ENCODE peak calls at places on chromosomes 2 and 18, in four cellular contexts. One of them, this sample, is unnamed.

GRCh38 chr2:231708773-231709635 is 679 bp downstream of the PTMA start:
- DNase-seq in H1: no peak
- DNase-seq in SK-N-SH: peak
- DNase-seq in K562: peak
- DNase-seq in this sample: no peak

GRCh38 chr2:767440-767839 is 90.2 kb upstream of the TMEM18 start:
- DNase-seq in H1: no peak
- DNase-seq in SK-N-SH: no peak
- DNase-seq in K562: no peak
- DNase-seq in this sample: no peak

GRCh38 chr2:35787302-35788031 is 568.1 kb upstream of the CRIM1 start:
- DNase-seq in H1: no peak
- DNase-seq in SK-N-SH: no peak
- DNase-seq in K562: no peak
- DNase-seq in this sample: no peak

GRCh38 chr2:139427164-139427563 is 647.0 kb upstream of the NXPH2 start:
- DNase-seq in H1: no peak
- DNase-seq in SK-N-SH: no peak
- DNase-seq in K562: no peak
- DNase-seq in this sample: peak

GRCh38 chr2:96954490-96954846 is 31.9 kb downstream of the FAM178B start:
- DNase-seq in H1: no peak
- DNase-seq in SK-N-SH: no peak
- DNase-seq in K562: no peak
- DNase-seq in this sample: no peak

GRCh38 chr18:8705941-8706544 is 687 bp downstream of the MTCL1 start:
- DNase-seq in H1: no peak
- DNase-seq in SK-N-SH: peak
- DNase-seq in K562: no peak
- DNase-seq in this sample: peak

GRCh38 chr2:231957913-231958763 is 3.4 kb upstream of the DIS3L2 start:
- DNase-seq in H1: no peak
- DNase-seq in SK-N-SH: no peak
- DNase-seq in K562: no peak
- DNase-seq in this sample: no peak

GRCh38 chr2:168118733-168119518 is 128.5 kb downstream of the STK39 start:
- DNase-seq in H1: no peak
- DNase-seq in SK-N-SH: peak
- DNase-seq in K562: peak
- DNase-seq in this sample: no peak

GRCh38 chr2:145617906-145618305 is 1098.0 kb upstream of the ZEB2 start:
- DNase-seq in H1: no peak
- DNase-seq in SK-N-SH: no peak
- DNase-seq in K562: no peak
- DNase-seq in this sample: no peak

GRCh38 chr2:109715302-109715937 is 78.7 kb upstream of the RGPD5 start:
- DNase-seq in H1: no peak
- DNase-seq in SK-N-SH: no peak
- DNase-seq in K562: peak
- DNase-seq in this sample: peak

GRCh38 chr18:25962176-25962575 is 128.2 kb downstream of the SS18 start:
- DNase-seq in H1: no peak
- DNase-seq in SK-N-SH: no peak
- DNase-seq in K562: no peak
- DNase-seq in this sample: no peak

GRCh38 chr2:186255823-186256222 is 230.2 kb upstream of the ZC3H15 start:
- DNase-seq in H1: peak
- DNase-seq in SK-N-SH: peak
- DNase-seq in K562: no peak
- DNase-seq in this sample: peak

GRCh38 chr2:36798724-36799123 is 102.2 kb downstream of the VIT start:
- DNase-seq in H1: no peak
- DNase-seq in SK-N-SH: no peak
- DNase-seq in K562: no peak
- DNase-seq in this sample: no peak

GRCh38 chr18:11324956-11325873 is 175.8 kb upstream of the PIEZO2 start:
- DNase-seq in H1: no peak
- DNase-seq in SK-N-SH: no peak
- DNase-seq in K562: no peak
- DNase-seq in this sample: no peak

GRCh38 chr2:148237911-148238310 is 217.0 kb downstream of the MBD5 start:
- DNase-seq in H1: no peak
- DNase-seq in SK-N-SH: no peak
- DNase-seq in K562: no peak
- DNase-seq in this sample: no peak

GRCh38 chr2:238382381-238382781 is 44.3 kb upstream of the ASB1 start:
- DNase-seq in H1: no peak
- DNase-seq in SK-N-SH: no peak
- DNase-seq in K562: no peak
- DNase-seq in this sample: no peak

GRCh38 chr18:56314396-56314795 is 324.0 kb downstream of the TXNL1 start:
- DNase-seq in H1: no peak
- DNase-seq in SK-N-SH: no peak
- DNase-seq in K562: no peak
- DNase-seq in this sample: no peak
- TF ChIP-seq CTCF in H1: peak
- TF ChIP-seq CTCF in SK-N-SH: peak
- TF ChIP-seq CTCF in K562: no peak
- TF ChIP-seq CTCF in this sample: no peak

GRCh38 chr2:155384555-155385123 is 686.1 kb downstream of the KCNJ3 start:
- DNase-seq in H1: no peak
- DNase-seq in SK-N-SH: no peak
- DNase-seq in K562: no peak
- DNase-seq in this sample: no peak
- TF ChIP-seq TEAD4 in H1: no peak
- TF ChIP-seq TEAD4 in SK-N-SH: no peak
- TF ChIP-seq TEAD4 in K562: no peak
- TF ChIP-seq TEAD4 in this sample: no peak

GRCh38 chr2:18117592-18117991 is 239.1 kb downstream of the KCNS3 start:
- DNase-seq in H1: no peak
- DNase-seq in SK-N-SH: peak
- DNase-seq in K562: no peak
- DNase-seq in this sample: peak
- TF ChIP-seq CTCF in H1: peak
- TF ChIP-seq CTCF in SK-N-SH: peak
- TF ChIP-seq CTCF in K562: no peak
- TF ChIP-seq CTCF in this sample: peak

GRCh38 chr18:23519725-23520124 is 16.4 kb downstream of the RMC1 start:
- DNase-seq in H1: no peak
- DNase-seq in SK-N-SH: no peak
- DNase-seq in K562: no peak
- DNase-seq in this sample: no peak
- TF ChIP-seq TEAD4 in H1: no peak
- TF ChIP-seq TEAD4 in SK-N-SH: no peak
- TF ChIP-seq TEAD4 in K562: no peak
- TF ChIP-seq TEAD4 in this sample: no peak

GRCh38 chr2:129935118-129935517 is 44.3 kb upstream of the RAB6C start:
- DNase-seq in H1: no peak
- DNase-seq in SK-N-SH: no peak
- DNase-seq in K562: no peak
- DNase-seq in this sample: no peak

GRCh38 chr2:129934044-129934822 is 45.2 kb upstream of the RAB6C start:
- DNase-seq in H1: no peak
- DNase-seq in SK-N-SH: peak
- DNase-seq in K562: no peak
- DNase-seq in this sample: peak

GRCh38 chr2:129930451-129930850 is 49.0 kb upstream of the RAB6C start:
- DNase-seq in H1: no peak
- DNase-seq in SK-N-SH: no peak
- DNase-seq in K562: no peak
- DNase-seq in this sample: no peak

GRCh38 chr2:129936334-129936934 is 43.0 kb upstream of the RAB6C start:
- DNase-seq in H1: no peak
- DNase-seq in SK-N-SH: peak
- DNase-seq in K562: peak
- DNase-seq in this sample: peak
- TF ChIP-seq CTCF in H1: no peak
- TF ChIP-seq CTCF in SK-N-SH: peak
- TF ChIP-seq CTCF in K562: peak
- TF ChIP-seq CTCF in this sample: peak

GRCh38 chr2:29259221-29259620 is 144.0 kb downstream of the CLIP4 start:
- DNase-seq in H1: no peak
- DNase-seq in SK-N-SH: no peak
- DNase-seq in K562: no peak
- DNase-seq in this sample: no peak
- TF ChIP-seq TEAD4 in H1: no peak
- TF ChIP-seq TEAD4 in SK-N-SH: no peak
- TF ChIP-seq TEAD4 in K562: no peak
- TF ChIP-seq TEAD4 in this sample: no peak

DNA sequence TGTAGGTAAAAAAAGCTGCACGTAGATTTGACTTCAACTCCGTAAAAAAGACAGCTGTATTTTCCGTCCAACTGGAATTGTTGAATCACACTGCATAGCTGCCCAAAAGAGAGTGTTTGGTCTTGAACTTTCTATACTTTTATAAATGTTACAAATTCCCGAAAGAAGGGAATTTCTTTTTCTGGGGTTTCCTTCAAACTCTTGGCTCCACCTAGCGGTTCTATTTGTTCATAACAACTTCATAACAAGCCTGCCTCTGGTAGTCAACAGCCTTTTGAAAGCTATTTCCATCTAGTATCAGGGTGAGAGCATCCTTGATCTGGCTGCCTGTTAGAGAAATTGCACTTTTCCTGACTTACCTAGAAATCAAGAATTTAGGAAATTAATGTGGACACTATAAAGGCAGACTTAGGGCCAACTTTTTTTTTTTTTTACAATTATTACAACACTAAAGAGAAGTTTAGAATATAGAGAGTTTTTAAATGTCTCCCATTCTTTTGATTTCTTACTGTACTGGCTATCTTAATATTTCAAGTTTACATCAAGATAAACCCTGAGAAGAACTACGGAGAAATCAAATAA is 48.1 kb downstream of the TMEM185B start:
- DNase-seq in H1: no peak
- DNase-seq in SK-N-SH: peak
- DNase-seq in K562: peak
- DNase-seq in this sample: no peak
- TF ChIP-seq CTCF in H1: peak
- TF ChIP-seq CTCF in SK-N-SH: peak
- TF ChIP-seq CTCF in K562: peak
- TF ChIP-seq CTCF in this sample: peak

GRCh38 chr18:69787825-69788547 is 159.7 kb downstream of the CD226 start:
- DNase-seq in H1: no peak
- DNase-seq in SK-N-SH: no peak
- DNase-seq in K562: no peak
- DNase-seq in this sample: no peak
- TF ChIP-seq TEAD4 in H1: no peak
- TF ChIP-seq TEAD4 in SK-N-SH: peak
- TF ChIP-seq TEAD4 in K562: no peak
- TF ChIP-seq TEAD4 in this sample: no peak

GRCh38 chr2:206445948-206446347 is 2.6 kb downstream of the ADAM23 start:
- DNase-seq in H1: no peak
- DNase-seq in SK-N-SH: no peak
- DNase-seq in K562: no peak
- DNase-seq in this sample: no peak
- TF ChIP-seq CTCF in H1: no peak
- TF ChIP-seq CTCF in SK-N-SH: no peak
- TF ChIP-seq CTCF in K562: no peak
- TF ChIP-seq CTCF in this sample: no peak

This sample was measured in WTC11.